ENCODE peak calls at places on chromosomes 16 and 17, in eight cellular contexts. F, I, T, P, K, X, S and C are unnamed samples.

GRCh38 chr16:51813609-51814008 is 662.5 kb upstream of the SALL1 start:
- DNase-seq in X (no peak), T (no peak), I (no peak), S (no peak), K (no peak), F (no peak), P (no peak), C (no peak)

GRCh38 chr16:75922250-75922649 is 196.0 kb upstream of the CPHXL start:
- DNase-seq in I (no peak), T (no peak), X (no peak), K (no peak), F (no peak), S (no peak), P (no peak), C (no peak)

GRCh38 chr17:31424944-31425582 is 33.6 kb downstream of the RAB11FIP4 start:
- DNase-seq in F (no peak), P (no peak), I (peak; percentile 66), X (peak; percentile 6), K (no peak), S (no peak), T (no peak), C (no peak)

GRCh38 chr17:33651631-33652030 is 358.5 kb upstream of the ASIC2 start:
- DNase-seq in T (no peak), I (no peak), K (no peak), X (no peak), S (no peak), F (no peak), P (no peak), C (no peak)

GRCh38 chr17:43020789-43021738 is 1.1 kb downstream of the VAT1 start:
- DNase-seq in F (peak; percentile 26), P (peak; percentile 58), S (peak; percentile 90), T (peak; percentile 38), K (peak; percentile 84), I (peak; percentile 88), X (peak; percentile 91), C (peak; percentile 89)

GRCh38 chr16:84214451-84215066 is 23.6 kb downstream of the ADAD2 start:
- DNase-seq in T (no peak), X (no peak), P (no peak), K (no peak), F (no peak), I (no peak), S (no peak), C (no peak)

GRCh38 chr16:759110-759910 is 1.2 kb upstream of the MSLN start:
- DNase-seq in I (no peak), K (no peak), S (no peak), P (no peak), F (no peak), X (no peak), T (peak; percentile 12), C (no peak)

GRCh38 chr16:56384074-56384721 is 41.1 kb downstream of the AMFR start:
- DNase-seq in X (no peak), F (no peak), K (no peak), T (no peak), S (no peak), I (no peak), P (no peak), C (no peak)

GRCh38 chr17:76968707-76969597 is 100.7 kb downstream of the MGAT5B start:
- DNase-seq in I (peak; percentile 2), S (peak; percentile 56), F (peak; percentile 21), P (no peak), X (peak; percentile 82), K (no peak), T (peak; percentile 1), C (no peak)

GRCh38 chr16:66441586-66442375 is 14.7 kb downstream of the BEAN1 start:
- DNase-seq in S (no peak), K (no peak), F (no peak), P (no peak), X (no peak), I (peak; percentile 73), T (peak; percentile 51), C (no peak)

GRCh38 chr16:57996406-57997175 is 3.9 kb downstream of the ZNF319 start:
- DNase-seq in P (no peak), S (no peak), T (no peak), F (no peak), X (peak; percentile 58), I (no peak), K (no peak), C (no peak)

GRCh38 chr16:15811778-15812750 is 44.8 kb downstream of the MYH11 start:
- DNase-seq in P (peak; percentile 84), X (no peak), S (peak; percentile 88), T (peak; percentile 64), I (peak; percentile 95), K (no peak), F (no peak), C (no peak)
- TF ChIP-seq CTCF in P (no peak), X (no peak), S (no peak), T (no peak), I (peak; percentile 27), K (no peak), F (no peak), C (no peak)

GRCh38 chr17:75109047-75109406 is 742 bp upstream of the ARMC7 start:
- DNase-seq in T (no peak), I (no peak), X (no peak), F (peak; percentile 25), P (no peak), S (no peak), K (no peak), C (no peak)
- TF ChIP-seq CTCF in T (no peak), I (no peak), X (no peak), F (no peak), P (no peak), S (no peak), K (no peak), C (no peak)

GRCh38 chr17:81735181-81736102 is 23.4 kb downstream of the SLC25A10 start:
- DNase-seq in S (no peak), I (peak; percentile 52), F (no peak), T (peak; percentile 76), X (peak; percentile 82), P (no peak), K (no peak), C (peak; percentile 91)

GRCh38 chr17:81741049-81741593 is 29.0 kb downstream of the SLC25A10 start:
- DNase-seq in K (no peak), T (no peak), P (no peak), F (no peak), S (no peak), I (no peak), X (peak; percentile 77), C (no peak)

GRCh38 chr17:81738801-81739393 is 26.8 kb downstream of the SLC25A10 start:
- DNase-seq in K (no peak), T (no peak), F (no peak), I (no peak), S (no peak), P (no peak), X (no peak), C (no peak)

GRCh38 chr17:81740395-81740961 is 28.4 kb downstream of the SLC25A10 start:
- DNase-seq in P (no peak), T (no peak), S (no peak), X (peak; percentile 75), F (no peak), I (no peak), K (no peak), C (no peak)

DNA sequence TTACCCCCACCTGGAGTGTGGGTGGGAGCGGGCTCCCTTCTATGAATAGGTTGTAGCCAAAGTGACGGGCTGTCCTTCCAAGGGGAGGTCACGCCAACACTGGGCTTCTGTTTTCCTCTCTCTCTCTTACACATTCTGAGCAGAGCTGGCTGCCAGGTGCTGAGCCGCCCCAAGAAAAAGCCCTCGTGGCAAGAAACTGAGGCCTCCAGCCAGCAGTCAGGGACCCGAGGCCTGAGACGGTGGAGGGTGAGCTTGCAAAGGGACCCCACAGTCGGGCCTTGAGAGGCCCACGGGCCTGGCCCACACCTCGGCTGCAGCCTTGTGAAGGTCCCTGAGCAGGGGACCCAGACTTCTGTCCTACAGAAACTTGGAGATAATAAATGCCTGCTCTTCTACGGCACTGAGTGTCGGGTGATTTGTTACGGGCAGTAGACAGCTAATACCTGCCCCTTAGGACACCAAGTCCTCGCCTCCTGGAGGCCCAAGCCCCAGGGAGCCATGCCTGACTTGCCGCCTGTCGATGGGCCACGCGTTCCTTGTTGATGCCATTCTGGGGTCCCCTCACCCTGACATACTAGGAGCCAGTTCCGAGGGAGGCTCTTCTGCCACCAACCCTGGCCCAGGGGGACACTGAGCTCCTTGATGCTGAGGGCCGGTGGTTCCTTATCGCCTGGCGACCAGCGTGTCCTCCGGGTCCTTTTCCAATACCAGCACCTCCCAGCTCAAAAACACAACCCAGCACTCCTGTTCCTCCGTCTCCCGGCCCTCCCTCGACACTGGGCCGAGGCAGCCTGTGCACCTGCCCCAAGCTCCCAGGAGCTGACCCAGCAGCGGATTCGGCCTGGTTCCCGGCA is 26.1 kb downstream of the SLC25A10 start:
- DNase-seq in F (no peak), P (no peak), I (no peak), S (no peak), K (no peak), T (no peak), X (no peak), C (no peak)
- TF ChIP-seq CTCF in F (no peak), P (no peak), I (no peak), S (no peak), K (no peak), T (no peak), X (no peak), C (no peak)

GRCh38 chr16:26111900-26112299 is 420.1 kb downstream of the HS3ST4 start:
- DNase-seq in X (no peak), S (peak; percentile 15), K (no peak), I (no peak), T (no peak), F (no peak), P (no peak), C (no peak)
- TF ChIP-seq CTCF in X (no peak), S (no peak), K (no peak), I (no peak), T (no peak), F (no peak), P (no peak), C (no peak)

GRCh38 chr17:20944014-20944905 is 98.6 kb downstream of the USP22 start:
- DNase-seq in P (no peak), K (no peak), I (no peak), F (no peak), T (peak; percentile 63), S (no peak), X (no peak), C (no peak)
- TF ChIP-seq CTCF in P (no peak), K (no peak), I (no peak), F (no peak), T (peak; percentile 86), S (no peak), X (peak; percentile 59), C (no peak)

DNA sequence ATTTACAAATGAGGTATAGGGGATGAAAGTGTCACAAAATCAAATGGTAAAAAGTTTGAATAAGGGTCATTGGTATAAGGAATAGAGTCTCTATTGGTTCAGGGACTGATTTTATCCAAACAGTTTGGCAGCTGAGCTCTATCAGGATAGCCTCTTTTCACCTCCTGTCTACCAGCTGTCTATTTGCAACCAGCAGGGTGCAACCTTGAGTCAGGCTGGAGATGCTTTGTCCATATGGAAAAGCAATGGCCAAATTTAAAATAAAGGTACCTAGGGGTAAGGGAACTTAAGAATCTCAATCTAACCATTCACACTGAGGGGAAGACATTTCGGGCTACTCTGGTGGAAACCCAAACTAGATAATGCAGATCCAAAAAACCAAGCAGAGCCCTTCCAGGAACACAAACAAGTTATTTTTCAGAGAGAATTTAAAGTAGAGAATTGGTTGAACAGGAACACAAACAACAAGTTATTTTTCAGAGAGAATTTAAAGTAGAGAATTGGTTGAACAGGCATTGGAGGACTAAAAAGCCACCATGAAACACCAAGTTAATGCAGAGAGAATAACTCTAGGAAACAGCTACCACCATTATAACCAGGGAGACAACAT is 12.6 kb upstream of the CA10 start:
- DNase-seq in F (no peak), X (no peak), P (no peak), T (peak; percentile 46), S (peak; percentile 57), K (no peak), I (no peak), C (no peak)
- TF ChIP-seq CTCF in F (no peak), X (peak; percentile 50), P (no peak), T (peak; percentile 79), S (peak; percentile 42), K (no peak), I (no peak), C (no peak)